ENCODE peak calls at places on chromosome 20, in eight cellular contexts. D, I, S, K, E, G, C and T are unnamed samples.

GRCh38 chr20:50918403-50918802 is 12.8 kb downstream of the ADNP start:
- DNase-seq in D (no peak), I (no peak), S (no peak), K (no peak), E (peak), G (no peak), C (no peak), T (no peak)

GRCh38 chr20:58235010-58235409 is 6.6 kb upstream of the ANKRD60 start:
- DNase-seq in D (no peak), I (no peak), S (no peak), K (no peak), E (no peak), G (no peak), C (no peak), T (no peak)

GRCh38 chr20:38932457-38933120 is 6.4 kb downstream of the FAM83D start:
- DNase-seq in D (no peak), I (no peak), S (peak), K (no peak), E (peak), G (peak), C (no peak), T (no peak)

GRCh38 chr20:57495978-57496377 is 29.0 kb downstream of the CTCFL start:
- DNase-seq in D (no peak), I (no peak), S (no peak), K (peak), E (no peak), G (no peak), C (no peak), T (no peak)

GRCh38 chr20:15818651-15819071 is 754.6 kb downstream of the KIF16B start:
- DNase-seq in D (no peak), I (no peak), S (no peak), K (no peak), E (no peak), G (no peak), C (no peak), T (no peak)

GRCh38 chr20:62795023-62795761 is 1.1 kb upstream of the MRGBP start:
- DNase-seq in D (peak), I (peak), S (no peak), K (peak), E (peak), G (no peak), C (peak), T (peak)

GRCh38 chr20:50824137-50824536 is 29.3 kb downstream of the BCAS4 start:
- DNase-seq in D (no peak), I (no peak), S (peak), K (no peak), E (peak), G (no peak), C (peak), T (no peak)

GRCh38 chr20:33914871-33915270 is 78.8 kb upstream of the RALY start:
- DNase-seq in D (no peak), I (no peak), S (peak), K (no peak), E (peak), G (no peak), C (no peak), T (no peak)

GRCh38 chr20:21182832-21183563 is 57.1 kb downstream of the KIZ start:
- DNase-seq in D (no peak), I (no peak), S (peak), K (no peak), E (peak), G (peak), C (no peak), T (no peak)

GRCh38 chr20:59656417-59656816 is 52.1 kb downstream of the PHACTR3 start:
- DNase-seq in D (no peak), I (no peak), S (no peak), K (no peak), E (no peak), G (no peak), C (no peak), T (no peak)

GRCh38 chr20:25858495-25859425 is 162.1 kb upstream of the ZNF337 start:
- DNase-seq in D (no peak), I (no peak), S (no peak), K (peak), E (no peak), G (no peak), C (no peak), T (no peak)
- TF ChIP-seq CTCF in D (no peak), I (no peak), S (no peak), K (no peak), E (no peak), G (no peak), C (no peak), T (no peak)

GRCh38 chr20:56174416-56174815 is 74.1 kb upstream of the MC3R start:
- DNase-seq in D (no peak), I (no peak), S (no peak), K (no peak), E (no peak), G (no peak), C (no peak), T (no peak)

GRCh38 chr20:56166781-56167465 is 81.6 kb upstream of the MC3R start:
- DNase-seq in D (no peak), I (no peak), S (no peak), K (no peak), E (no peak), G (no peak), C (no peak), T (no peak)

GRCh38 chr20:56175884-56176283 is 72.6 kb upstream of the MC3R start:
- DNase-seq in D (no peak), I (no peak), S (no peak), K (no peak), E (no peak), G (no peak), C (no peak), T (no peak)

GRCh38 chr20:56171087-56172012 is 77.2 kb upstream of the MC3R start:
- DNase-seq in D (no peak), I (no peak), S (no peak), K (no peak), E (no peak), G (no peak), C (no peak), T (no peak)
- TF ChIP-seq CTCF in D (no peak), I (peak), S (no peak), K (no peak), E (peak), G (no peak), C (peak), T (no peak)

GRCh38 chr20:3694864-3695263 is 13.1 kb upstream of the ADAM33 start:
- DNase-seq in D (no peak), I (no peak), S (no peak), K (no peak), E (no peak), G (no peak), C (no peak), T (no peak)

GRCh38 chr20:3697588-3698235 is 14.7 kb downstream of the SIGLEC1 start:
- DNase-seq in D (no peak), I (no peak), S (no peak), K (no peak), E (no peak), G (no peak), C (no peak), T (no peak)

GRCh38 chr20:3698511-3699436 is 13.6 kb downstream of the SIGLEC1 start:
- DNase-seq in D (no peak), I (no peak), S (no peak), K (no peak), E (no peak), G (no peak), C (no peak), T (no peak)

GRCh38 chr20:3696745-3697587 is 15.2 kb upstream of the ADAM33 start:
- DNase-seq in D (no peak), I (no peak), S (no peak), K (no peak), E (no peak), G (no peak), C (no peak), T (no peak)

DNA sequence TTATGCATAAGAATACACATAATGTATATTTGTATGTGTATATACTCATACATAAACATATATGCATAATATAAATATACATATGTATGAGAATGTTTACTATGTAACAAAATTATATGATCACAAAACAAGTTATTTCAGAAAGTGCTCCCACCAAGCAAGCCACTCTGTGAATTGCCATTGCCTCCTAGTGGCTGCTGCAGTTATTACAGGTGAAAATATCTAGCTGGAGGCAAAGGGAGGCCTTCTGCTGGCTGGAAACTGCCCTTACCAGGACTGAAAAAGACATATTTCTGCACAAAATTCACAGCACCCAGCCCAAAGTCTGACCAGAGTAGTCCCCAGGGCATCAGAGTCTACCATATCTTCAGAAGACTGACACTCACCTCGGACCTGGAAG is 14.4 kb upstream of the ADAM33 start:
- DNase-seq in D (no peak), I (no peak), S (no peak), K (no peak), E (no peak), G (no peak), C (no peak), T (no peak)
- TF ChIP-seq CTCF in D (peak), I (peak), S (peak), K (no peak), E (peak), G (peak), C (peak), T (peak)

GRCh38 chr20:43949741-43950618 is 35.3 kb downstream of the TOX2 start:
- DNase-seq in D (no peak), I (no peak), S (no peak), K (no peak), E (peak), G (no peak), C (peak), T (no peak)

GRCh38 chr20:43948455-43948854 is 33.8 kb downstream of the TOX2 start:
- DNase-seq in D (no peak), I (no peak), S (no peak), K (no peak), E (no peak), G (no peak), C (no peak), T (no peak)

GRCh38 chr20:43947316-43947710 is 32.7 kb downstream of the TOX2 start:
- DNase-seq in D (no peak), I (no peak), S (no peak), K (no peak), E (no peak), G (peak), C (no peak), T (no peak)

GRCh38 chr20:43946659-43947315 is 32.1 kb downstream of the TOX2 start:
- DNase-seq in D (no peak), I (no peak), S (no peak), K (no peak), E (no peak), G (no peak), C (no peak), T (no peak)

GRCh38 chr20:43949248-43949647 is 34.6 kb downstream of the TOX2 start:
- DNase-seq in D (no peak), I (no peak), S (no peak), K (no peak), E (no peak), G (no peak), C (no peak), T (no peak)
- TF ChIP-seq CTCF in D (no peak), I (no peak), S (no peak), K (no peak), E (no peak), G (no peak), C (no peak), T (no peak)